ENCODE peak calls at places on chromosomes 4 and X, in eight cellular contexts. X is CD8-positive, alpha-beta T cell; E is GDM1; D is aorta; L is fibroblast of pulmonary artery; K is stimulated activated CD8-positive, alpha-beta memory T cell treated with anti-CD3 and anti-CD28 coated beads, Interleukin-4, amount 100 ng/mL, for 24 hours; A is naive thymus-derived CD8-positive, alpha-beta T cell; U is sciatic nerve. M is an unnamed sample.

GRCh38 chrX:103157511-103158316 is 57.2 kb upstream of the BEX4 start:
- DNase-seq in X (no peak), E (peak; percentile 3), D (no peak), L (peak; percentile 71), K (no peak), A (peak; percentile 14), U (no peak), M (peak; percentile 0)

GRCh38 chr4:25161599-25161960 is 1.3 kb upstream of the SEPSECS start:
- DNase-seq in X (no peak), E (no peak), D (no peak), L (peak; percentile 10), K (no peak), A (no peak), U (no peak), M (no peak)

GRCh38 chr4:7771541-7772507 is 167.8 kb downstream of the AFAP1 start:
- DNase-seq in X (no peak), E (no peak), D (peak; percentile 54), L (no peak), K (no peak), A (no peak), U (no peak), M (no peak)

GRCh38 chr4:74444891-74445642 is at the start of gene AREG:
- DNase-seq in X (peak; percentile 96), E (peak; percentile 32), D (peak; percentile 92), L (peak; percentile 92), K (peak; percentile 78), A (peak; percentile 93), U (peak; percentile 80), M (peak; percentile 69)

GRCh38 chr4:122602277-122603142 is 18.4 kb downstream of the IL21 start:
- DNase-seq in X (no peak), E (peak; percentile 30), D (no peak), L (peak; percentile 70), K (no peak), A (no peak), U (no peak), M (no peak)

GRCh38 chr4:133268205-133268604 is 119.1 kb downstream of the PCDH10 start:
- DNase-seq in X (no peak), E (no peak), D (no peak), L (no peak), K (no peak), A (no peak), U (no peak), M (no peak)

GRCh38 chrX:153568612-153569011 is 30.3 kb downstream of the CCNQ start:
- DNase-seq in X (no peak), E (no peak), D (no peak), L (no peak), K (no peak), A (no peak), U (no peak), M (no peak)

GRCh38 chr4:95255396-95256107 is 293.2 kb downstream of the UNC5C start:
- DNase-seq in X (no peak), E (no peak), D (no peak), L (peak; percentile 87), K (no peak), A (no peak), U (no peak), M (no peak)

GRCh38 chr4:139841464-139842195 is 176.0 kb downstream of the MGST2 start:
- DNase-seq in X (no peak), E (no peak), D (no peak), L (no peak), K (no peak), A (no peak), U (no peak), M (no peak)

GRCh38 chr4:137688651-137689050 is 156.4 kb upstream of the PCDH18 start:
- DNase-seq in X (no peak), E (no peak), D (no peak), L (no peak), K (no peak), A (no peak), U (no peak), M (no peak)

GRCh38 chr4:143358923-143359694 is 22.4 kb downstream of the GAB1 start:
- DNase-seq in X (no peak), E (peak; percentile 40), D (no peak), L (peak; percentile 83), K (no peak), A (peak; percentile 20), U (no peak), M (no peak)

GRCh38 chrX:97705936-97706335 is 822.2 kb downstream of the RPA4 start:
- DNase-seq in X (no peak), E (no peak), D (no peak), L (no peak), K (no peak), A (no peak), U (no peak), M (no peak)

GRCh38 chrX:138886769-138887168 is 175.3 kb upstream of the FGF13 start:
- DNase-seq in X (no peak), E (no peak), D (no peak), L (no peak), K (no peak), A (no peak), U (no peak), M (no peak)

GRCh38 chr4:56732301-56732700 is 51.2 kb upstream of the HOPX start:
- DNase-seq in X (no peak), E (no peak), D (no peak), L (peak; percentile 10), K (no peak), A (no peak), U (no peak), M (no peak)

GRCh38 chrX:150806827-150807226 is 91.6 kb downstream of the CD99L2 start:
- DNase-seq in X (no peak), E (no peak), D (no peak), L (no peak), K (no peak), A (no peak), U (no peak), M (no peak)

GRCh38 chrX:48914593-48915493 is 3.4 kb upstream of the SLC35A2 start:
- DNase-seq in X (no peak), E (no peak), D (no peak), L (no peak), K (no peak), A (no peak), U (no peak), M (no peak)

GRCh38 chr4:182085051-182085480 is 158.1 kb upstream of the TENM3 start:
- DNase-seq in X (no peak), E (no peak), D (no peak), L (peak; percentile 5), K (no peak), A (no peak), U (no peak), M (no peak)

GRCh38 chrX:108447303-108447702 is 7.7 kb downstream of the COL4A5 start:
- DNase-seq in X (no peak), E (no peak), D (no peak), L (peak; percentile 56), K (no peak), A (no peak), U (no peak), M (no peak)

GRCh38 chr4:100876546-100876945 is 358.7 kb upstream of the EMCN start:
- DNase-seq in X (no peak), E (no peak), D (no peak), L (no peak), K (no peak), A (no peak), U (no peak), M (no peak)

GRCh38 chr4:172962564-172963353 is 205.9 kb upstream of the GALNT7 start:
- DNase-seq in X (no peak), E (no peak), D (no peak), L (peak; percentile 13), K (no peak), A (no peak), U (no peak), M (no peak)

GRCh38 chrX:140190441-140191108 is 225.3 kb upstream of the CXorf66 start:
- DNase-seq in X (no peak), E (no peak), D (no peak), L (peak; percentile 7), K (no peak), A (no peak), U (no peak), M (no peak)

GRCh38 chr4:169210516-169211108 is 60.1 kb downstream of the SH3RF1 start:
- DNase-seq in X (no peak), E (no peak), D (no peak), L (no peak), K (no peak), A (no peak), U (no peak), M (no peak)

GRCh38 chr4:41185614-41186609 is 28.4 kb downstream of the APBB2 start:
- DNase-seq in X (no peak), E (no peak), D (no peak), L (no peak), K (no peak), A (no peak), U (no peak), M (no peak)

GRCh38 chr4:8579526-8580320 is 469 bp upstream of the GPR78 start:
- DNase-seq in X (no peak), E (no peak), D (no peak), L (no peak), K (no peak), A (no peak), U (no peak), M (no peak)

GRCh38 chrX:110384490-110384889 is 25.8 kb downstream of the RTL9 start:
- DNase-seq in X (no peak), E (no peak), D (no peak), L (peak; percentile 37), K (no peak), A (no peak), U (no peak), M (no peak)

GRCh38 chr4:106530034-106530361 is 161.4 kb upstream of the GIMD1 start:
- DNase-seq in X (no peak), E (no peak), D (no peak), L (no peak), K (no peak), A (no peak), U (no peak), M (no peak)

GRCh38 chrX:154437398-154437752 is 421 bp downstream of the GDI1 start:
- DNase-seq in X (no peak), E (no peak), D (no peak), L (no peak), K (no peak), A (no peak), U (no peak), M (no peak)